ENCODE peak calls at places on chromosomes 2 and 18, in four cellular contexts. I is mesendoderm, W is H1, D is H9. C is an unnamed sample.

GRCh38 chr18:60021556-60021955 is 121.8 kb downstream of the PMAIP1 start:
- DNase-seq in I (no peak), W (no peak), D (no peak), C (no peak)

GRCh38 chr2:219058541-219059374 is 2.0 kb downstream of the IHH start:
- DNase-seq in I (peak; percentile 22), W (no peak), D (peak; percentile 34), C (no peak)

GRCh38 chr18:79070486-79070885 is 1.3 kb downstream of the ATP9B start:
- DNase-seq in I (no peak), W (no peak), D (no peak), C (no peak)

GRCh38 chr2:133884739-133885381 is 316.6 kb upstream of the NCKAP5 start:
- DNase-seq in I (peak; percentile 21), W (no peak), D (no peak), C (peak; percentile 4)

GRCh38 chr2:29558097-29558496 is 363.3 kb downstream of the ALK start:
- DNase-seq in I (no peak), W (no peak), D (no peak), C (no peak)

GRCh38 chr18:21264651-21265050 is 22.6 kb downstream of the GREB1L start:
- DNase-seq in I (peak; percentile 25), W (no peak), D (no peak), C (no peak)

GRCh38 chr2:202102425-202103005 is 29.5 kb downstream of the KIAA2012 start:
- DNase-seq in I (peak; percentile 57), W (no peak), D (no peak), C (no peak)

GRCh38 chr2:47664817-47665216 is 118.1 kb upstream of the MSH6 start:
- DNase-seq in I (peak; percentile 50), W (no peak), D (peak; percentile 57), C (peak; percentile 45)

GRCh38 chr2:32418777-32419176 is 62.0 kb downstream of the BIRC6 start:
- DNase-seq in I (peak; percentile 26), W (no peak), D (no peak), C (peak; percentile 72)

GRCh38 chr18:50218432-50219197 is 23.7 kb upstream of the MYO5B start:
- DNase-seq in I (peak; percentile 70), W (no peak), D (peak; percentile 45), C (no peak)

GRCh38 chr18:55869547-55869946 is 281.6 kb upstream of the TCF4 start:
- DNase-seq in I (no peak), W (no peak), D (no peak), C (no peak)

GRCh38 chr2:23291274-23291673 is 93.7 kb upstream of the KLHL29 start:
- DNase-seq in I (no peak), W (no peak), D (no peak), C (no peak)

GRCh38 chr2:143279672-143280071 is 150.5 kb downstream of the ARHGAP15 start:
- DNase-seq in I (no peak), W (no peak), D (no peak), C (no peak)

GRCh38 chr2:215833531-215834162 is 179.7 kb downstream of the MREG start:
- DNase-seq in I (peak; percentile 66), W (no peak), D (no peak), C (peak; percentile 53)

GRCh38 chr18:57211776-57212175 is 64.9 kb downstream of the BOD1L2 start:
- DNase-seq in I (no peak), W (no peak), D (no peak), C (no peak)

GRCh38 chr2:146412625-146413024 is 1432.2 kb upstream of the ACVR2A start:
- DNase-seq in I (peak; percentile 55), W (peak; percentile 17), D (peak; percentile 77), C (no peak)

GRCh38 chr2:144550084-144550483 is 30.2 kb upstream of the ZEB2 start:
- DNase-seq in I (no peak), W (no peak), D (no peak), C (no peak)

GRCh38 chr2:226213717-226214116 is 585.9 kb downstream of the IRS1 start:
- DNase-seq in I (peak; percentile 36), W (no peak), D (no peak), C (peak; percentile 39)

GRCh38 chr2:102321954-102322719 is 10.8 kb downstream of the IL1RL1 start:
- DNase-seq in I (peak; percentile 16), W (no peak), D (no peak), C (peak; percentile 66)
- H2AK5ac ChIP-seq in I (no peak overlapping the region), W (no peak overlapping the region), D (no peak overlapping the region), C (no peak overlapping the region)

DNA sequence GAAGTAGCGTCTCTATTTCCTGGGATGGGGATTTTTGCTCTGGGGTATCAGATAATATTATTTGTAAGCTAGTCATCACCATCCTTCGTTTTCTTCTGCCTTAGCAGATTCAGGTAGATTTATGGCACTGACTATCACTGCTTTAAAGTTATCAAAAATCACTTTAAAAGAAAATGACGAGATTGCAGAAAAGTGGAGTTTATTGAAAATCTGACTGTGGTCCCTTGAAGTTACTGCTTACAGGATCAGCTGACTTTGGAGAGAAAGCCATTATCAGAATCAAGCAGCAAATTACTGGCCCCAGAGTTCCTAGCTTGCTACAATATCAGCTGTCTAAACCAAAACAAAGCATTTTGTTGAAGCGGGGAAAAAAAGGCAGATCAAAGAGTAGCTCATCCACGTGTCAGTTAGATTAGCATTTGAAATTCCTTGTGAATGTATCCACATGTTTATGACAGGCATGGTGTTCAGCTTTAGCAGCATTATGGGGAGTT is 18.5 kb downstream of the MBP start:
- DNase-seq in I (no peak), W (no peak), D (no peak), C (peak; percentile 95)
- H3K79me2 ChIP-seq in I (no peaks in the 10 kb centered on the region), W (no peaks in the 10 kb centered on the region), D (no peaks in the 10 kb centered on the region), C (peaks cover 1% of the 10 kb centered on the region)

GRCh38 chr18:8966819-8967218 is 135.7 kb upstream of the NDUFV2 start:
- DNase-seq in I (no peak), W (no peak), D (no peak), C (no peak)

GRCh38 chr18:8970843-8971242 is 131.7 kb upstream of the NDUFV2 start:
- DNase-seq in I (no peak), W (no peak), D (no peak), C (no peak)

GRCh38 chr18:8972116-8972515 is 130.4 kb upstream of the NDUFV2 start:
- DNase-seq in I (no peak), W (no peak), D (no peak), C (no peak)

GRCh38 chr18:8967573-8967972 is 134.9 kb upstream of the NDUFV2 start:
- DNase-seq in I (no peak), W (no peak), D (no peak), C (no peak)

DNA sequence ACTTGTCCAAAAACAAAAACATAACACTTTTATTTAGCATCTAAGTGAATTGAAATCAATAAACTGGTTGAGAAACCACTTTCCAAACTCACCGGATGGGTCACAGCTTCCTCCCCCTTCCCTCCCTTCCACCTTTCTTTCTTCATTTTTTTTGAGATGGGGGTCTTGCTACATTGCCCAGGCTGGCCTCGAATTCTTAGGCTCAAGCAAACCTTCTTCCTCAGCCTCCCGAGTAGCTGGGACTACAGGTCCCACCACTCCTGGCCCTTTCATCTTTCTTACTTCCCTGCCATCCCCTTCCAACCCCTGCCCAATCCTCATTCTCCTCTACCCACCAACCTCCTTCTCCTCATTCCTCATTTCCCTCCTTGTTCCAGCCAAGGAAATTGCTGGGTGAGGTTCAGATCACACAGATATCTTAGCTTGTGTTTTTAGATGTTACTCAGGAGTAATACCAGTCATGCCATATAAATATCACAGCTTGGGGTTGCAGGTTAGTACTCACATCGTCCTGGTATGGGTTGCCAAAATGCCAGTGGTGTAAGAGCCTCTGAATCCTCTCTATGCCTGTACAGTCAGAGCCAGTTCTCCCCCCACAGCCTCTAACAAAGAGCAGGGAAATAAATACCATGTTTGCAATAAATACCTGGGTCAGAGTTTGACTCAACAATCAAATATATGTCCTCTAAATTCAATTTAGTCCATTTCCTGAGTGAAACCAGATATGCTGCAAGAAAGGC is 132.7 kb upstream of the NDUFV2 start:
- DNase-seq in I (no peak), W (no peak), D (no peak), C (no peak)
- H2AK5ac ChIP-seq in I (no peak overlapping the region), W (no peak overlapping the region), D (no peak overlapping the region), C (no peak overlapping the region)

GRCh38 chr2:105380432-105381118 is 18.3 kb downstream of the FHL2 start:
- DNase-seq in I (no peak), W (no peak), D (no peak), C (peak; percentile 49)
- H3K79me2 ChIP-seq in I (no peaks in the 10 kb centered on the region), W (no peaks in the 10 kb centered on the region), D (no peaks in the 10 kb centered on the region), C (no peaks in the 10 kb centered on the region)

GRCh38 chr2:237132799-237133198 is 47.1 kb downstream of the COPS8 start:
- DNase-seq in I (peak; percentile 86), W (peak; percentile 29), D (peak; percentile 73), C (no peak)
- H2AK5ac ChIP-seq in I (no peak overlapping the region), W (no peak overlapping the region), D (no peak overlapping the region), C (no peak overlapping the region)

GRCh38 chr2:105864262-105864661 is 119.5 kb downstream of the NCK2 start:
- DNase-seq in I (no peak), W (no peak), D (no peak), C (no peak)

GRCh38 chr2:105869318-105869717 is 124.6 kb downstream of the NCK2 start:
- DNase-seq in I (no peak), W (no peak), D (no peak), C (no peak)

GRCh38 chr2:105868060-105868459 is 123.3 kb downstream of the NCK2 start:
- DNase-seq in I (no peak), W (no peak), D (no peak), C (no peak)

GRCh38 chr2:105865222-105865913 is 120.7 kb downstream of the NCK2 start:
- DNase-seq in I (no peak), W (no peak), D (no peak), C (no peak)

DNA sequence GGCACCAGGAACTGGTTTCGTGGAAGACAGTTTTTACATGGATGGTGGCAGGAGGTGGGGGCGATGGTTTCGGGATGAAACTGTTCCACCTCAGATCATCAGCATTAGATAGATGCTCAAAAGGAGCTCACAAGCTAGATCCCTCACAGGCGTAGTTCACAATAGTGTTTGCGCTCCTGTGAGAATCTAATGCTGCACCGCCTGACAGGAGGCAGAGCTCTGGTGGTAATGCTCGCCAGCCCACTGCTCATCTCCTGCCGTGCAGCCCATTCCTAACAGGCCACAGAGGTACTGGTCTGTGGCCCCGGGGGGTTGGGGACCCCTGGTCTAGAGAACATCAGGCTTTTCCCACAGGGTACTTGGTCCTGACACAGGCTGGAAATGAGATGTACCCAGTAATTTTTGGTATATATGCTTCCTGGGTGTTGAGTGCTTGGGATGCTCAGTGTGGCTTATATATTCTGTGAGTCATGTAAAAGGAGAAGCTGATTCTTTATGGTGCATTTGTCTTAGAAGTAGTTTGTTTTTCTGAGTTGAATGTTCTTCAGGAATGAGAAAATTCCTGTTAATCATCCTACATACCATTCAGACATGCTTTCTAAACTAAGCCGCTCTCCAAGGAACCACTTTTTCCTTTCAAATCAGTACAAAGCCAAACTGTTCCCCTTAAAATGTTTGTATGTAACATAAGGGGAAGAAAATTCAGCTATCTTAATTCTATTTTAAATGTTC is 121.9 kb downstream of the NCK2 start:
- DNase-seq in I (no peak), W (no peak), D (no peak), C (peak; percentile 74)
- H3K79me2 ChIP-seq in I (peaks cover 26% of the 10 kb centered on the region), W (no peaks in the 10 kb centered on the region), D (peaks cover 2% of the 10 kb centered on the region), C (no peaks in the 10 kb centered on the region)

GRCh38 chr2:25356088-25356487 is 14.4 kb upstream of the DNMT3A start:
- DNase-seq in I (no peak), W (no peak), D (no peak), C (no peak)
- H2AK5ac ChIP-seq in I (no peak overlapping the region), W (no peak overlapping the region), D (no peak overlapping the region), C (no peak overlapping the region)

GRCh38 chr2:207594245-207594644 is 30.9 kb downstream of the METTL21A start:
- DNase-seq in I (no peak), W (no peak), D (no peak), C (no peak)
- H3K79me2 ChIP-seq in I (no peaks in the 10 kb centered on the region), W (no peaks in the 10 kb centered on the region), D (no peaks in the 10 kb centered on the region), C (no peaks in the 10 kb centered on the region)

GRCh38 chr18:73639788-73640187 is 507.8 kb downstream of the FBXO15 start:
- DNase-seq in I (no peak), W (no peak), D (peak; percentile 33), C (no peak)
- H2AK5ac ChIP-seq in I (no peak overlapping the region), W (no peak overlapping the region), D (no peak overlapping the region), C (no peak overlapping the region)

GRCh38 chr18:46892842-46893241 is 24.5 kb downstream of the PIAS2 start:
- DNase-seq in I (no peak), W (no peak), D (no peak), C (no peak)
- H3K79me2 ChIP-seq in I (peaks cover 13% of the 10 kb centered on the region), W (peaks cover 5% of the 10 kb centered on the region), D (peaks cover 19% of the 10 kb centered on the region), C (no peaks in the 10 kb centered on the region)

C was measured in trophoblast cell.